ENCODE peak calls at places on chromosomes 16 and 17, in seven cellular contexts. O is transverse colon, G is aorta, R is ovary, J is kidney, L is testis, M is coronary artery. S is an unnamed sample.

GRCh38 chr16:84692451-84692850 is 7.3 kb upstream of the USP10 start:
- DNase-seq in L (no peak), O (no peak), M (no peak), J (no peak), G (no peak), R (no peak), S (no peak)

GRCh38 chr17:73284339-73284738 is 22.7 kb upstream of the CPSF4L start:
- DNase-seq in G (no peak), R (no peak), L (no peak), O (no peak), M (no peak), J (no peak), S (no peak)

GRCh38 chr17:76793775-76794174 is 55.9 kb downstream of the MFSD11 start:
- DNase-seq in M (no peak), L (no peak), G (no peak), R (no peak), J (no peak), O (no peak), S (no peak)

GRCh38 chr16:70345840-70346239 is 863 bp upstream of the DDX19A start:
- DNase-seq in G (no peak), R (no peak), L (no peak), O (no peak), M (no peak), J (peak; percentile 52), S (no peak)

GRCh38 chr16:75247249-75247648 is 4.2 kb downstream of the BCAR1 start:
- DNase-seq in M (no peak), O (no peak), J (no peak), G (peak; percentile 45), R (no peak), L (no peak), S (no peak)

GRCh38 chr17:56752263-56752662 is 81.5 kb downstream of the C17orf67 start:
- DNase-seq in R (no peak), O (no peak), G (no peak), L (no peak), J (no peak), M (no peak), S (no peak)

GRCh38 chr16:65967376-65967775 is 399.1 kb upstream of the CDH5 start:
- DNase-seq in G (no peak), L (no peak), O (no peak), R (no peak), J (no peak), M (no peak), S (no peak)

GRCh38 chr16:88454315-88455057 is 1.4 kb downstream of the ZFPM1 start:
- DNase-seq in M (no peak), J (no peak), R (no peak), L (no peak), O (peak; percentile 64), G (no peak), S (no peak)

GRCh38 chr16:49563666-49564065 is 190.1 kb downstream of the C16orf78 start:
- DNase-seq in J (no peak), M (no peak), O (no peak), G (no peak), R (no peak), L (no peak), S (no peak)

GRCh38 chr17:77391668-77392375 is 251.1 kb downstream of the SEC14L1 start:
- DNase-seq in L (peak; percentile 77), R (peak; percentile 78), G (peak; percentile 90), J (no peak), M (no peak), O (peak; percentile 62), S (peak; percentile 74)

GRCh38 chr17:17060001-17060929 is 18.0 kb downstream of the MPRIP start:
- DNase-seq in L (no peak), M (no peak), J (no peak), O (no peak), R (no peak), G (no peak), S (no peak)

GRCh38 chr17:49859991-49860953 is 12.4 kb upstream of the TAC4 start:
- DNase-seq in O (peak; percentile 14), J (no peak), M (no peak), G (no peak), R (no peak), L (no peak), S (no peak)

GRCh38 chr17:72158895-72159885 is 38.4 kb downstream of the SOX9 start:
- DNase-seq in M (no peak), G (no peak), L (no peak), O (no peak), J (no peak), R (no peak), S (peak; percentile 43)

GRCh38 chr16:70018254-70018653 is 67.1 kb downstream of the CLEC18A start:
- DNase-seq in J (no peak), R (no peak), M (no peak), L (peak; percentile 24), O (peak; percentile 23), G (no peak), S (peak; percentile 20)

GRCh38 chr17:55319933-55320593 is 55.3 kb downstream of the HLF start:
- DNase-seq in R (no peak), O (no peak), G (no peak), J (no peak), L (no peak), M (no peak), S (no peak)

GRCh38 chr17:55320594-55321506 is 56.1 kb downstream of the HLF start:
- DNase-seq in J (no peak), O (no peak), R (no peak), G (peak; percentile 62), L (no peak), M (no peak), S (no peak)

GRCh38 chr17:55322451-55322985 is 57.8 kb downstream of the HLF start:
- DNase-seq in L (no peak), J (no peak), R (no peak), O (no peak), G (no peak), M (no peak), S (no peak)

GRCh38 chr17:55323518-55324295 is 58.9 kb downstream of the HLF start:
- DNase-seq in G (no peak), J (no peak), R (no peak), O (no peak), L (no peak), M (no peak), S (no peak)

DNA sequence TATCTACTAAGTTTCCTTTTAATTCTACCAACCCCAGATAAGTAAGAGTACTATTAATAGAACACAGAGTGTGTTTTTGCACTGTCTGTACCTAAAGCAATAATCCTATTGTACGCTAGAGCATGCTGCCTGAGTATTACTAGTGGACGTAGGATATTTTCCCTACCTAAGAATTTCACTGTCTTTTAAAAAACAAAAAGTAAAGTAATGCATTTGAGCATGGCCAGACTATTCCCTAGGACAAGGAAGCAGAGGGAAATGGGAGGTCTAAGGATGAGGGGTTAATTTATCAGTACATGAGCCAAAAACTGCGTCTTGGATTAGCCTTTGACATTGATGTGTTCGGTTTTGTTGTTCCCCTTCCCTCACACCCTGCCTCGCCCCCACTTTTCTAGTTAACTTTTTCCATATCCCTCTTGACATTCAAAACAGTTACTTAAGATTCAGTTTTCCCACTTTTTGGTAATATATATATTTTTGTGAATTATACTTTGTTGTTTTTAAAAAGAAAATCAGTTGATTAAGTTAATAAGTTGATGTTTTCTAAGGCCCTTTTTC is 56.8 kb downstream of the HLF start:
- DNase-seq in J (no peak), M (no peak), L (no peak), G (no peak), O (no peak), R (no peak), S (no peak)
- H3K27ac ChIP-seq in J (no peak overlapping the region), M (no peak overlapping the region), L (no peak overlapping the region), G (no peak overlapping the region), O (no peak overlapping the region), R (no peak overlapping the region), S (no peak overlapping the region)

GRCh38 chr17:14775761-14776492 is 475.0 kb downstream of the HS3ST3B1 start:
- DNase-seq in L (no peak), M (no peak), O (no peak), G (no peak), R (no peak), J (no peak), S (no peak)
- H3K27ac ChIP-seq in L (no peak overlapping the region), M (no peak overlapping the region), O (no peak overlapping the region), G (no peak overlapping the region), R (no peak overlapping the region), J (no peak overlapping the region), S (no peak overlapping the region)

DNA sequence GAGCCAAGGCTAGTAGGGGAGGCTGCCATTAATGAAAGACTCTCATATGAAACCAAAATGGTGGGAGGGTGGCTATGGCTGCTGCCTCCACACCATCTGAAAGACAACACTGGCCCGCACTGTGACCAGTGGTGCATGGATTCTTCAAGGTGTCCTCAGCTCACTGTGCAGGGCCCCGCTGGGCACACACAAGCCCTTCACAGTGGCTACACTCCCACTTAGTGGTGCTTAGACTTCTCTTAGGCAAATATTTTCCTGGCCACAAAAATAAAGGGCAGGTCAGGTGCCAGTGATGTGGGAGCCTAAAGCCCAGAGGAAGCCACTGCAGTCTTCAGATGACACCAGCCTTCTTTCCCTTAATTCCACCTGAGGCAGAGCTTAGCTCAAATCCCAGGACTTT is 38.1 kb upstream of the IRX3 start:
- DNase-seq in R (no peak), O (no peak), G (no peak), L (no peak), M (no peak), J (no peak), S (no peak)
- H3K27ac ChIP-seq in R (no peak overlapping the region), O (no peak overlapping the region), G (no peak overlapping the region), L (no peak overlapping the region), M (no peak overlapping the region), J (no peak overlapping the region), S (no peak overlapping the region)

GRCh38 chr16:67968440-67969285 is at the start of gene SLC12A4:
- DNase-seq in O (peak; percentile 85), R (peak; percentile 85), L (peak; percentile 84), J (peak; percentile 96), M (peak; percentile 93), G (peak; percentile 92), S (peak; percentile 94)

GRCh38 chr16:67967956-67968439 is 439 bp downstream of the SLC12A4 start:
- DNase-seq in J (peak; percentile 86), O (peak; percentile 44), M (no peak), L (no peak), R (peak; percentile 65), G (no peak), S (peak; percentile 72)

GRCh38 chr16:67967183-67967955 is 1.1 kb downstream of the SLC12A4 start:
- DNase-seq in J (no peak), M (no peak), R (no peak), L (no peak), O (no peak), G (no peak), S (no peak)

GRCh38 chr16:67966549-67967182 is 1.8 kb downstream of the SLC12A4 start:
- DNase-seq in R (no peak), M (no peak), J (no peak), O (no peak), G (peak; percentile 77), L (peak; percentile 58), S (peak; percentile 46)

DNA sequence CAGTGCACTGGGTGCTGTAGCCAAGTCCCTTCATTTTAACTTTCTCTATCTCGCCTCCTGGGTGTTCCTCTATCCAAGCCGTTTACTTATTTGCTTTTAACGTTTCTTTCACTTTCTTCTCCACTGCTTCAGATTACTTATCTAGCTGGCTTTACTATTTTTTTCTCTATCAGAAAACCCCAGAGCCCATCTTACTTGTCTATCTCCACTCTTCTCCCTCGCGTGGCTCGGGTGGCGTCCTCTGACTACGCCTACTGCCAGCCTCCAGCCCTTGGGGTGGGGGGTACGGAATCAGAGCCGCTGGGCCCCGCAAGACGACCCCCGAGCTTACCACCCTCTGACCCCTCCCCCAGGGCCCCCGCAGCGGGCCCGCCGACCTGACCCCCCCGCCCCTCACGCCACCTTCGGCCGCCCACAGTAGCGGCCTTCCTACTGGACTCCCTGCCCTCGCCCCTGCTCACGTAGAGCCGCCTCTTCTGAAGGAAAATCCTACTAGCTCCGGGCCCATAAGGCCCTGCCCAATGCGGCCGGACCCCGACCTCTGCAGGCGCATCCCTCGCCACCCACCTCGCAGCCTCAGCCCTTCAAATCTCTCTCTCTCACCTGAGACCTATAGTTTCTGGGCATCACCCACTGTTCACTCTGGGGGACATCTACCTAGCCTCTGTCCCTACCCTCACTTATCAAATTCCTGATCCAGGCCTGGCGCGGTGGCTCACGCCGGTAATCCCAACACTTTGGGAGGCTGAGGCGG is 1.0 kb upstream of the SLC12A4 start:
- DNase-seq in J (peak; percentile 82), M (no peak), G (no peak), R (no peak), O (no peak), L (no peak), S (no peak)
- H3K27ac ChIP-seq in J (no peak overlapping the region), M (peak overlapping the region; percentile 98), G (peak overlapping the region; percentile 22), R (peak overlapping the region; percentile 16), O (peak overlapping the region; percentile 94), L (peak overlapping the region; percentile 75), S (peak overlapping the region; percentile 99)